ENCODE peak calls at places on chromosome 18, in seven cellular contexts. One of them, this sample, is unnamed.

GRCh38 chr18:23837591-23837990 is 148.3 kb downstream of the LAMA3 start:
- DNase-seq in HCT116: no peak
- DNase-seq in astrocyte: peak; percentile 89
- DNase-seq in HepG2: no peak
- DNase-seq in neural progenitor cell: no peak
- DNase-seq in K562: no peak
- DNase-seq in PC-3: no peak
- DNase-seq in this sample: peak; percentile 86

GRCh38 chr18:13233746-13234527 is 15.4 kb downstream of the LDLRAD4 start:
- DNase-seq in HCT116: no peak
- DNase-seq in astrocyte: no peak
- DNase-seq in HepG2: no peak
- DNase-seq in neural progenitor cell: no peak
- DNase-seq in K562: no peak
- DNase-seq in PC-3: no peak
- DNase-seq in this sample: no peak

GRCh38 chr18:46211816-46212215 is 107.6 kb downstream of the HAUS1 start:
- DNase-seq in HCT116: no peak
- DNase-seq in astrocyte: peak; percentile 61
- DNase-seq in HepG2: no peak
- DNase-seq in neural progenitor cell: no peak
- DNase-seq in K562: no peak
- DNase-seq in PC-3: peak; percentile 6
- DNase-seq in this sample: no peak

GRCh38 chr18:37394610-37394965 is 171.0 kb downstream of the CELF4 start:
- DNase-seq in HCT116: no peak
- DNase-seq in astrocyte: no peak
- DNase-seq in HepG2: no peak
- DNase-seq in neural progenitor cell: no peak
- DNase-seq in K562: no peak
- DNase-seq in PC-3: no peak
- DNase-seq in this sample: no peak

GRCh38 chr18:32257073-32257780 is 67.4 kb downstream of the MEP1B start:
- DNase-seq in HCT116: no peak
- DNase-seq in astrocyte: no peak
- DNase-seq in HepG2: no peak
- DNase-seq in neural progenitor cell: no peak
- DNase-seq in K562: no peak
- DNase-seq in PC-3: peak; percentile 50
- DNase-seq in this sample: peak; percentile 64

GRCh38 chr18:52348209-52348608 is 8.2 kb downstream of the DCC start:
- DNase-seq in HCT116: no peak
- DNase-seq in astrocyte: no peak
- DNase-seq in HepG2: peak; percentile 28
- DNase-seq in neural progenitor cell: peak; percentile 46
- DNase-seq in K562: peak; percentile 38
- DNase-seq in PC-3: peak; percentile 39
- DNase-seq in this sample: peak; percentile 20

GRCh38 chr18:7020995-7021777 is 96.4 kb downstream of the LAMA1 start:
- DNase-seq in HCT116: no peak
- DNase-seq in astrocyte: no peak
- DNase-seq in HepG2: no peak
- DNase-seq in neural progenitor cell: no peak
- DNase-seq in K562: no peak
- DNase-seq in PC-3: no peak
- DNase-seq in this sample: no peak

GRCh38 chr18:22332590-22332989 is 85.1 kb downstream of the CTAGE1 start:
- DNase-seq in HCT116: no peak
- DNase-seq in astrocyte: no peak
- DNase-seq in HepG2: peak; percentile 5
- DNase-seq in neural progenitor cell: peak; percentile 54
- DNase-seq in K562: peak; percentile 55
- DNase-seq in PC-3: no peak
- DNase-seq in this sample: peak; percentile 14

GRCh38 chr18:78739843-78740677 is 239.6 kb upstream of the SALL3 start:
- DNase-seq in HCT116: no peak
- DNase-seq in astrocyte: no peak
- DNase-seq in HepG2: no peak
- DNase-seq in neural progenitor cell: no peak
- DNase-seq in K562: no peak
- DNase-seq in PC-3: no peak
- DNase-seq in this sample: no peak

GRCh38 chr18:2180586-2180985 is 390.7 kb downstream of the METTL4 start:
- DNase-seq in HCT116: no peak
- DNase-seq in astrocyte: no peak
- DNase-seq in HepG2: no peak
- DNase-seq in neural progenitor cell: no peak
- DNase-seq in K562: no peak
- DNase-seq in PC-3: no peak
- DNase-seq in this sample: no peak

GRCh38 chr18:21998531-21998930 is 170.9 kb upstream of the GATA6 start:
- DNase-seq in HCT116: no peak
- DNase-seq in astrocyte: no peak
- DNase-seq in HepG2: no peak
- DNase-seq in neural progenitor cell: no peak
- DNase-seq in K562: no peak
- DNase-seq in PC-3: no peak
- DNase-seq in this sample: no peak

GRCh38 chr18:49728542-49728941 is 84.8 kb downstream of the ACAA2 start:
- DNase-seq in HCT116: peak; percentile 47
- DNase-seq in astrocyte: no peak
- DNase-seq in HepG2: peak; percentile 35
- DNase-seq in neural progenitor cell: peak; percentile 66
- DNase-seq in K562: peak; percentile 42
- DNase-seq in PC-3: peak; percentile 41
- DNase-seq in this sample: peak; percentile 57

GRCh38 chr18:7592305-7593071 is 25.4 kb downstream of the PTPRM start:
- DNase-seq in HCT116: no peak
- DNase-seq in astrocyte: no peak
- DNase-seq in HepG2: no peak
- DNase-seq in neural progenitor cell: peak; percentile 53
- DNase-seq in K562: no peak
- DNase-seq in PC-3: no peak
- DNase-seq in this sample: no peak

GRCh38 chr18:25284278-25284677 is 67.7 kb downstream of the ZNF521 start:
- DNase-seq in HCT116: no peak
- DNase-seq in astrocyte: no peak
- DNase-seq in HepG2: no peak
- DNase-seq in neural progenitor cell: no peak
- DNase-seq in K562: no peak
- DNase-seq in PC-3: no peak
- DNase-seq in this sample: no peak

GRCh38 chr18:55320399-55321255 is 267.4 kb downstream of the TCF4 start:
- DNase-seq in HCT116: no peak
- DNase-seq in astrocyte: peak; percentile 51
- DNase-seq in HepG2: no peak
- DNase-seq in neural progenitor cell: no peak
- DNase-seq in K562: no peak
- DNase-seq in PC-3: no peak
- DNase-seq in this sample: no peak

GRCh38 chr18:79797518-79798345 is at the start of gene KCNG2:
- DNase-seq in HCT116: no peak
- DNase-seq in astrocyte: no peak
- DNase-seq in HepG2: no peak
- DNase-seq in neural progenitor cell: peak; percentile 87
- DNase-seq in K562: no peak
- DNase-seq in PC-3: no peak
- DNase-seq in this sample: no peak

GRCh38 chr18:35322486-35323258 is 21.5 kb downstream of the ZNF24 start:
- DNase-seq in HCT116: no peak
- DNase-seq in astrocyte: no peak
- DNase-seq in HepG2: no peak
- DNase-seq in neural progenitor cell: no peak
- DNase-seq in K562: no peak
- DNase-seq in PC-3: peak; percentile 9
- DNase-seq in this sample: peak; percentile 60

GRCh38 chr18:23137093-23137640 is 1.9 kb downstream of the CABLES1 start:
- DNase-seq in HCT116: no peak
- DNase-seq in astrocyte: peak; percentile 28
- DNase-seq in HepG2: no peak
- DNase-seq in neural progenitor cell: peak; percentile 36
- DNase-seq in K562: no peak
- DNase-seq in PC-3: no peak
- DNase-seq in this sample: no peak

GRCh38 chr18:48766025-48766424 is 184.7 kb downstream of the SMAD7 start:
- DNase-seq in HCT116: no peak
- DNase-seq in astrocyte: no peak
- DNase-seq in HepG2: no peak
- DNase-seq in neural progenitor cell: no peak
- DNase-seq in K562: no peak
- DNase-seq in PC-3: no peak
- DNase-seq in this sample: no peak

GRCh38 chr18:73549236-73549635 is 598.4 kb downstream of the FBXO15 start:
- DNase-seq in HCT116: no peak
- DNase-seq in astrocyte: no peak
- DNase-seq in HepG2: no peak
- DNase-seq in neural progenitor cell: no peak
- DNase-seq in K562: no peak
- DNase-seq in PC-3: no peak
- DNase-seq in this sample: no peak

GRCh38 chr18:10482363-10482984 is 28.0 kb downstream of the APCDD1 start:
- DNase-seq in HCT116: no peak
- DNase-seq in astrocyte: no peak
- DNase-seq in HepG2: no peak
- DNase-seq in neural progenitor cell: no peak
- DNase-seq in K562: no peak
- DNase-seq in PC-3: no peak
- DNase-seq in this sample: no peak
- TF ChIP-seq CTCF in HCT116: no peak
- TF ChIP-seq CTCF in astrocyte: no peak
- TF ChIP-seq CTCF in HepG2: no peak
- TF ChIP-seq CTCF in neural progenitor cell: no peak
- TF ChIP-seq CTCF in K562: no peak
- TF ChIP-seq CTCF in PC-3: no peak
- TF ChIP-seq CTCF in this sample: no peak

DNA sequence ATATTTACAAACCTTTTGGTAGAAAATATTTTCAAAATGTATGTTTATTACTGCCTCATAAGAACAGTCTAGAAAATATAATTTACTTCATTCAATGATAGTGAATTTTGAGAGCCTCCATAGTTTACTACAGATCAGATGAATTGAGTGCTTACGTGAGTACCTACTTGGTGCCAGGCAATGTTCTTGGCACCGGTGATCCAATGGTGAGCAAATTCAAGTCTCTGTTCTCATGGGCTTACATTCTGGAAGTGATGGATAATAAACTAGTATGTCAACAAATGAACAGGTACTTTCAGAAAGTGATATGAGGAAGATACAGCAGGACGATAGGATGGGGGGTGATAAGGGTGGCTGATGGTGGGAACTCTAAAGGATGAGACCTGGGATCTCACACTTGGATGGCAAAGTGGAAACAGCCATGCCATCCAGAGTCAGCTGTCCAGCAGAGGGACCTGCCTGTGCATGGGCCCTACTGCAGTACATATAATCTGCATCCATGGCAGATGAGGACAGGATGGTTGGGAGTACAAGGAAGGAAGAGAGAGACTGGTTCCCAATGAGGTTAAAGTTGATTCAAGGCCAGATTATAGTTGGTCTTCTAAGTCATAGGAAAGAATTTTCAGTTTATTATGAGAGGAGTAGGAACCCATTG is 277.0 kb downstream of the NEDD4L start:
- DNase-seq in HCT116: no peak
- DNase-seq in astrocyte: no peak
- DNase-seq in HepG2: no peak
- DNase-seq in neural progenitor cell: no peak
- DNase-seq in K562: no peak
- DNase-seq in PC-3: no peak
- DNase-seq in this sample: no peak
- TF ChIP-seq EZH2 in HCT116: no peak
- TF ChIP-seq EZH2 in astrocyte: no peak
- TF ChIP-seq EZH2 in HepG2: no peak
- TF ChIP-seq EZH2 in neural progenitor cell: no peak
- TF ChIP-seq EZH2 in K562: no peak
- TF ChIP-seq EZH2 in PC-3: no peak
- TF ChIP-seq EZH2 in this sample: no peak

DNA sequence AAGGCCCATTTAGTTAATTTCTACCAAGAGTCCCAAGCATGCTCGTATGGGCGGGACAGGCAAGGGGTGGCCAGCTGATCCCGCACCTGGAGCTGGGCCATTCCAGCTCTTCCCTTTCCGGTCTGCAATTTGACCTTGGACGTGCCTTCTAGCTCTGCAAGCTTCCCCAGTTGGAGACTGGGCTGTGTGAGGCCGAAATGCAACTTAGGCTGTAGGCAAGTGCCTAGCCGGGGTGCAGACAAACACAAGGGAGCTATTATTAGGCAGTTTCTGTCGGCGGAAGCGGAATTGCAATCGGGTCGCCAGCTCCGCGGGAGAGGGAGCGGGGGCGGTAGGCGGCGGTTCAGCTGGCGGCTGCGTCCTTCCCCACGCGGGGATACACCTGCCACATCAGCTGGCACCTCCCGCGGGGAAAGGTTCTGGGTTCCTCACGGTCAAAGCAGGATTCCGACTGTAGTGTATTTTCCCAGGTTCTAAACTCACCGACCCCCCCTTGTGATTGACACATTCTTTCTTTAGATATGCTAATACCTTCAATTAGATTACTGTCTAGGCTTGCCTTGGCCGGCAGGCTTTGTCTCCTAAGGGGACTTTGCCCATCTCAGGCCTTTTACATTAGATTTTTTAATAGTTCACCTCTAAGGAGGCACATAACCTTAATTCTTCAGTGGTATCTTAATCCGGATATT is 17.1 kb upstream of the ZNF532 start:
- DNase-seq in HCT116: no peak
- DNase-seq in astrocyte: no peak
- DNase-seq in HepG2: no peak
- DNase-seq in neural progenitor cell: peak; percentile 91
- DNase-seq in K562: no peak
- DNase-seq in PC-3: no peak
- DNase-seq in this sample: no peak
- H3K9ac ChIP-seq in HCT116: no peak overlapping the region
- H3K9ac ChIP-seq in astrocyte: peak overlapping the region; percentile 7
- H3K9ac ChIP-seq in HepG2: no peak overlapping the region
- H3K9ac ChIP-seq in neural progenitor cell: no peak overlapping the region
- H3K9ac ChIP-seq in K562: no peak overlapping the region
- H3K9ac ChIP-seq in PC-3: no peak overlapping the region
- H3K9ac ChIP-seq in this sample: no peak overlapping the region

DNA sequence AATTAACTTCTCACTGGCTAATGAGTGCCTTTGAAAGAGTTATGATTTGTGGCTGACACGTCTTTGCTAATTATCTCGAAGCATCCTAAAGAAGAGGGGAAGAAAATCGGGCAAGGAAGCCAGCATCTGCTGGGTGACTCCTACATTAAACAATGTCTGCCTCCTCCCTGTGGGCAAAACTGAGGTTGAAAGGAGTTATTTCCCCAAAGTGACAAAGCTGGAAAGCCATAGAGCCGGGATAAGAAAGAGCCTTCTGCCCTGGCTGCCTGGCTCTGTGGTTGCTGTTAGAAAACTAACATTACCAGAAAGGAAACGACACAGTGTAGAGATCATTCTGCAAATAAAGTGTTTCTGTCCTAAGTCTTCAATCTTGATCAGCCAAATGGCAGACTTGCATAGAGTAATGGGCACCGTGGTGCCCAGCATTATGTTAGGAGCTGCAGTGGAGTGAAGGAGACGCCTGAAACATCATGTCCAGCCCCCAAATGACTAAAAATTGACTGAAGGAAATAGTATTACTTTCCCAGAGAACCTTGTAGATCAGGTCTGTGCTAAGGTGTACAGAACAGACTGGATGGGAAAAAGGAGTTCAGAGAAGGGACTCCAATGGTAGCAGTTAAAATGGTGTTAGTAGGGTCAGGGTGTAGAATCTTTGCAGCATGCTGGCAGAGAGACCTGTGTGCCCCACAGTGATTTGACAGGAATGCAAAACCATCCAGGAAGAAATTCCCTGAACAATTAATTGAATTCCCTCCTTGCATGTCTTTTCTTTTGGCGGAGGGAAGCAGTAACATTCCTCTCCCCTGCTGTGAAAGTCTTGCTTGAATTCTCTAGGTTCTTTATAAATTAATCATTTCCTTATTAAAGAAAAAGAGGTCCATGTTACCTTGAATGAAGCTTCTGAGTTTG is 44.4 kb downstream of the ALPK2 start:
- DNase-seq in HCT116: no peak
- DNase-seq in astrocyte: peak; percentile 86
- DNase-seq in HepG2: no peak
- DNase-seq in neural progenitor cell: peak; percentile 84
- DNase-seq in K562: no peak
- DNase-seq in PC-3: peak; percentile 39
- DNase-seq in this sample: peak; percentile 60
- TF ChIP-seq CTCF in HCT116: no peak
- TF ChIP-seq CTCF in astrocyte: no peak
- TF ChIP-seq CTCF in HepG2: no peak
- TF ChIP-seq CTCF in neural progenitor cell: no peak
- TF ChIP-seq CTCF in K562: no peak
- TF ChIP-seq CTCF in PC-3: no peak
- TF ChIP-seq CTCF in this sample: no peak